ENCODE peak calls at places on chromosomes 5 and 9, in six cellular contexts. W is fibroblast of mammary gland, K is Peyer's patch, P is cardiac fibroblast, O is fibroblast of the aortic adventitia, Q is body of pancreas. S is an unnamed sample.

GRCh38 chr9:81047280-81047679 is 642.1 kb downstream of the TLE1 start:
- DNase-seq in W (no peak), K (no peak), P (no peak), O (no peak), Q (no peak), S (no peak)

GRCh38 chr5:94267350-94267899 is 351.0 kb downstream of the KIAA0825 start:
- DNase-seq in W (no peak), K (no peak), P (no peak), O (no peak), Q (no peak), S (no peak)

GRCh38 chr5:135887447-135887864 is 8.2 kb downstream of the IL9 start:
- DNase-seq in W (peak), K (peak), P (peak), O (peak), Q (peak), S (peak)

GRCh38 chr5:123670981-123671557 is 159.1 kb downstream of the CSNK1G3 start:
- DNase-seq in W (peak), K (peak), P (peak), O (peak), Q (peak), S (peak)

GRCh38 chr9:34185778-34186551 is 7.1 kb downstream of the UBAP1 start:
- DNase-seq in W (peak), K (no peak), P (peak), O (peak), Q (peak), S (peak)

GRCh38 chr5:74798977-74799911 is 32.2 kb downstream of the NSA2 start:
- DNase-seq in W (peak), K (no peak), P (no peak), O (no peak), Q (no peak), S (peak)

GRCh38 chr5:108818613-108819272 is 71.0 kb downstream of the FER start:
- DNase-seq in W (peak), K (no peak), P (peak), O (peak), Q (no peak), S (peak)

GRCh38 chr5:177311361-177311722 is 356 bp downstream of the MXD3 start:
- DNase-seq in W (no peak), K (no peak), P (no peak), O (no peak), Q (no peak), S (no peak)

GRCh38 chr9:120490888-120491595 is 88.9 kb downstream of the CDK5RAP2 start:
- DNase-seq in W (peak), K (no peak), P (no peak), O (no peak), Q (no peak), S (no peak)

GRCh38 chr9:87596862-87597261 is 99.2 kb downstream of the DAPK1 start:
- DNase-seq in W (no peak), K (no peak), P (peak), O (no peak), Q (peak), S (peak)

GRCh38 chr5:171419663-171420428 is 399 bp downstream of the FGF18 start:
- DNase-seq in W (peak), K (no peak), P (peak), O (no peak), Q (no peak), S (no peak)

GRCh38 chr5:109997191-109997590 is 307.5 kb downstream of the MAN2A1 start:
- DNase-seq in W (no peak), K (no peak), P (no peak), O (no peak), Q (no peak), S (no peak)

GRCh38 chr5:64947031-64947430 is 178.3 kb downstream of the CWC27 start:
- DNase-seq in W (no peak), K (no peak), P (peak), O (peak), Q (no peak), S (peak)

GRCh38 chr9:83336696-83337095 is 201.5 kb downstream of the FRMD3 start:
- DNase-seq in W (no peak), K (no peak), P (no peak), O (no peak), Q (no peak), S (peak)

GRCh38 chr5:65062684-65063083 is 294.0 kb downstream of the CWC27 start:
- DNase-seq in W (peak), K (no peak), P (peak), O (peak), Q (no peak), S (peak)

GRCh38 chr9:105308448-105309412 is 64.3 kb downstream of the SLC44A1 start:
- DNase-seq in W (no peak), K (no peak), P (no peak), O (no peak), Q (no peak), S (no peak)

GRCh38 chr9:134502261-134503211 is 139.1 kb upstream of the COL5A1 start:
- DNase-seq in W (peak), K (no peak), P (peak), O (peak), Q (no peak), S (peak)

GRCh38 chr5:159121061-159121460 is 21.3 kb upstream of the EBF1 start:
- DNase-seq in W (no peak), K (no peak), P (no peak), O (no peak), Q (no peak), S (no peak)

GRCh38 chr5:141422742-141423291 is 2.0 kb downstream of the PCDHGA11 start:
- DNase-seq in W (no peak), K (no peak), P (no peak), O (no peak), Q (no peak), S (no peak)

GRCh38 chr9:135566552-135566951 is 5.0 kb downstream of the PAEP start:
- DNase-seq in W (no peak), K (no peak), P (no peak), O (no peak), Q (no peak), S (no peak)

GRCh38 chr9:99595796-99596195 is 225.9 kb upstream of the NR4A3 start:
- DNase-seq in W (no peak), K (peak), P (no peak), O (no peak), Q (no peak), S (no peak)

GRCh38 chr9:110128664-110129329 is 79.2 kb downstream of the C9orf152 start:
- DNase-seq in W (no peak), K (peak), P (peak), O (no peak), Q (no peak), S (no peak)

GRCh38 chr9:70406446-70406862 is 8.0 kb downstream of the KLF9 start:
- DNase-seq in W (peak), K (peak), P (peak), O (peak), Q (no peak), S (peak)

GRCh38 chr9:87667164-87667738 is 58.7 kb upstream of the CTSL start:
- DNase-seq in W (peak), K (no peak), P (peak), O (no peak), Q (no peak), S (peak)

GRCh38 chr9:35664531-35665470 is at the start of gene ARHGEF39:
- DNase-seq in W (peak), K (peak), P (peak), O (peak), Q (peak), S (peak)

GRCh38 chr9:8845376-8845775 is 1045.8 kb upstream of the DMAC1 start:
- DNase-seq in W (no peak), K (no peak), P (no peak), O (no peak), Q (no peak), S (no peak)

GRCh38 chr9:95822583-95823431 is 52.7 kb upstream of the ERCC6L2 start:
- DNase-seq in W (peak), K (no peak), P (peak), O (peak), Q (no peak), S (peak)

GRCh38 chr5:138979684-138980275 is 104.6 kb upstream of the LRRTM2 start:
- DNase-seq in W (no peak), K (no peak), P (no peak), O (no peak), Q (no peak), S (no peak)

GRCh38 chr9:91180240-91180929 is 181.3 kb downstream of the AUH start:
- DNase-seq in W (no peak), K (no peak), P (no peak), O (no peak), Q (peak), S (no peak)

GRCh38 chr5:171980729-171981128 is 25.7 kb downstream of the FBXW11 start:
- DNase-seq in W (no peak), K (no peak), P (no peak), O (no peak), Q (no peak), S (no peak)

S was measured in LHCN-M2.